ENCODE peak calls at places on chromosomes 1 and 21, in eight cellular contexts. One of them, this sample, is unnamed.

GRCh38 chr1:105686026-105686425 is 1370.4 kb upstream of the PRMT6 start:
- DNase-seq in Ammon's horn: no peak
- DNase-seq in transverse colon: no peak
- DNase-seq in stimulated activated effector memory CD8-positive, alpha-beta T cell treated with anti-CD3 and anti-CD28 coated beads, Interleukin-12 subunit alpha, Interleukin-12 subunit beta, amount 100 ng/mL, for 72 hours: no peak
- DNase-seq in natural killer cell treated with Interleukin-12 subunit alpha and Interleukin-12 subunit beta and Interleukin-15 and Interleukin-18, amount 100 ng/mL, for 72 hours: no peak
- DNase-seq in astrocyte of the spinal cord: no peak
- DNase-seq in posterior vena cava: no peak
- DNase-seq in epithelial cell of prostate: no peak
- DNase-seq in this sample: no peak

GRCh38 chr21:45073301-45074047 is 906 bp upstream of the ADARB1 start:
- DNase-seq in Ammon's horn: no peak
- DNase-seq in transverse colon: peak
- DNase-seq in stimulated activated effector memory CD8-positive, alpha-beta T cell treated with anti-CD3 and anti-CD28 coated beads, Interleukin-12 subunit alpha, Interleukin-12 subunit beta, amount 100 ng/mL, for 72 hours: no peak
- DNase-seq in natural killer cell treated with Interleukin-12 subunit alpha and Interleukin-12 subunit beta and Interleukin-15 and Interleukin-18, amount 100 ng/mL, for 72 hours: no peak
- DNase-seq in astrocyte of the spinal cord: no peak
- DNase-seq in posterior vena cava: no peak
- DNase-seq in epithelial cell of prostate: no peak
- DNase-seq in this sample: no peak

GRCh38 chr1:53111073-53111556 is 31.3 kb downstream of the SLC1A7 start:
- DNase-seq in Ammon's horn: no peak
- DNase-seq in transverse colon: peak
- DNase-seq in stimulated activated effector memory CD8-positive, alpha-beta T cell treated with anti-CD3 and anti-CD28 coated beads, Interleukin-12 subunit alpha, Interleukin-12 subunit beta, amount 100 ng/mL, for 72 hours: no peak
- DNase-seq in natural killer cell treated with Interleukin-12 subunit alpha and Interleukin-12 subunit beta and Interleukin-15 and Interleukin-18, amount 100 ng/mL, for 72 hours: no peak
- DNase-seq in astrocyte of the spinal cord: no peak
- DNase-seq in posterior vena cava: no peak
- DNase-seq in epithelial cell of prostate: no peak
- DNase-seq in this sample: no peak

GRCh38 chr21:15964181-15964855 is 234.5 kb downstream of the USP25 start:
- DNase-seq in Ammon's horn: no peak
- DNase-seq in transverse colon: no peak
- DNase-seq in stimulated activated effector memory CD8-positive, alpha-beta T cell treated with anti-CD3 and anti-CD28 coated beads, Interleukin-12 subunit alpha, Interleukin-12 subunit beta, amount 100 ng/mL, for 72 hours: no peak
- DNase-seq in natural killer cell treated with Interleukin-12 subunit alpha and Interleukin-12 subunit beta and Interleukin-15 and Interleukin-18, amount 100 ng/mL, for 72 hours: no peak
- DNase-seq in astrocyte of the spinal cord: peak
- DNase-seq in posterior vena cava: no peak
- DNase-seq in epithelial cell of prostate: peak
- DNase-seq in this sample: no peak

GRCh38 chr1:85278853-85279314 is 2.5 kb upstream of the BCL10 start:
- DNase-seq in Ammon's horn: peak
- DNase-seq in transverse colon: peak
- DNase-seq in stimulated activated effector memory CD8-positive, alpha-beta T cell treated with anti-CD3 and anti-CD28 coated beads, Interleukin-12 subunit alpha, Interleukin-12 subunit beta, amount 100 ng/mL, for 72 hours: no peak
- DNase-seq in natural killer cell treated with Interleukin-12 subunit alpha and Interleukin-12 subunit beta and Interleukin-15 and Interleukin-18, amount 100 ng/mL, for 72 hours: no peak
- DNase-seq in astrocyte of the spinal cord: peak
- DNase-seq in posterior vena cava: no peak
- DNase-seq in epithelial cell of prostate: peak
- DNase-seq in this sample: peak

GRCh38 chr1:227920426-227920825 is 27.3 kb downstream of the WNT9A start:
- DNase-seq in Ammon's horn: no peak
- DNase-seq in transverse colon: no peak
- DNase-seq in stimulated activated effector memory CD8-positive, alpha-beta T cell treated with anti-CD3 and anti-CD28 coated beads, Interleukin-12 subunit alpha, Interleukin-12 subunit beta, amount 100 ng/mL, for 72 hours: no peak
- DNase-seq in natural killer cell treated with Interleukin-12 subunit alpha and Interleukin-12 subunit beta and Interleukin-15 and Interleukin-18, amount 100 ng/mL, for 72 hours: no peak
- DNase-seq in astrocyte of the spinal cord: no peak
- DNase-seq in posterior vena cava: no peak
- DNase-seq in epithelial cell of prostate: no peak
- DNase-seq in this sample: no peak

GRCh38 chr1:26254404-26254803 is 20.4 kb downstream of the CEP85 start:
- DNase-seq in Ammon's horn: no peak
- DNase-seq in transverse colon: no peak
- DNase-seq in stimulated activated effector memory CD8-positive, alpha-beta T cell treated with anti-CD3 and anti-CD28 coated beads, Interleukin-12 subunit alpha, Interleukin-12 subunit beta, amount 100 ng/mL, for 72 hours: no peak
- DNase-seq in natural killer cell treated with Interleukin-12 subunit alpha and Interleukin-12 subunit beta and Interleukin-15 and Interleukin-18, amount 100 ng/mL, for 72 hours: no peak
- DNase-seq in astrocyte of the spinal cord: no peak
- DNase-seq in posterior vena cava: no peak
- DNase-seq in epithelial cell of prostate: no peak
- DNase-seq in this sample: no peak

GRCh38 chr1:201540846-201541735 is 2.2 kb downstream of the NAV1 start:
- DNase-seq in Ammon's horn: no peak
- DNase-seq in transverse colon: no peak
- DNase-seq in stimulated activated effector memory CD8-positive, alpha-beta T cell treated with anti-CD3 and anti-CD28 coated beads, Interleukin-12 subunit alpha, Interleukin-12 subunit beta, amount 100 ng/mL, for 72 hours: no peak
- DNase-seq in natural killer cell treated with Interleukin-12 subunit alpha and Interleukin-12 subunit beta and Interleukin-15 and Interleukin-18, amount 100 ng/mL, for 72 hours: no peak
- DNase-seq in astrocyte of the spinal cord: no peak
- DNase-seq in posterior vena cava: no peak
- DNase-seq in epithelial cell of prostate: no peak
- DNase-seq in this sample: no peak

GRCh38 chr1:107076846-107077245 is 20.4 kb downstream of the PRMT6 start:
- DNase-seq in Ammon's horn: no peak
- DNase-seq in transverse colon: no peak
- DNase-seq in stimulated activated effector memory CD8-positive, alpha-beta T cell treated with anti-CD3 and anti-CD28 coated beads, Interleukin-12 subunit alpha, Interleukin-12 subunit beta, amount 100 ng/mL, for 72 hours: no peak
- DNase-seq in natural killer cell treated with Interleukin-12 subunit alpha and Interleukin-12 subunit beta and Interleukin-15 and Interleukin-18, amount 100 ng/mL, for 72 hours: no peak
- DNase-seq in astrocyte of the spinal cord: peak
- DNase-seq in posterior vena cava: no peak
- DNase-seq in epithelial cell of prostate: peak
- DNase-seq in this sample: peak

GRCh38 chr1:220529530-220529920 is 1.6 kb downstream of the MARK1 start:
- DNase-seq in Ammon's horn: no peak
- DNase-seq in transverse colon: no peak
- DNase-seq in stimulated activated effector memory CD8-positive, alpha-beta T cell treated with anti-CD3 and anti-CD28 coated beads, Interleukin-12 subunit alpha, Interleukin-12 subunit beta, amount 100 ng/mL, for 72 hours: no peak
- DNase-seq in natural killer cell treated with Interleukin-12 subunit alpha and Interleukin-12 subunit beta and Interleukin-15 and Interleukin-18, amount 100 ng/mL, for 72 hours: no peak
- DNase-seq in astrocyte of the spinal cord: no peak
- DNase-seq in posterior vena cava: no peak
- DNase-seq in epithelial cell of prostate: no peak
- DNase-seq in this sample: no peak

GRCh38 chr21:35575280-35575915 is 484.9 kb downstream of the SETD4 start:
- DNase-seq in Ammon's horn: no peak
- DNase-seq in transverse colon: no peak
- DNase-seq in stimulated activated effector memory CD8-positive, alpha-beta T cell treated with anti-CD3 and anti-CD28 coated beads, Interleukin-12 subunit alpha, Interleukin-12 subunit beta, amount 100 ng/mL, for 72 hours: no peak
- DNase-seq in natural killer cell treated with Interleukin-12 subunit alpha and Interleukin-12 subunit beta and Interleukin-15 and Interleukin-18, amount 100 ng/mL, for 72 hours: no peak
- DNase-seq in astrocyte of the spinal cord: peak
- DNase-seq in posterior vena cava: no peak
- DNase-seq in epithelial cell of prostate: no peak
- DNase-seq in this sample: peak

GRCh38 chr1:177753655-177754054 is 216.2 kb downstream of the SEC16B start:
- DNase-seq in Ammon's horn: peak
- DNase-seq in transverse colon: no peak
- DNase-seq in stimulated activated effector memory CD8-positive, alpha-beta T cell treated with anti-CD3 and anti-CD28 coated beads, Interleukin-12 subunit alpha, Interleukin-12 subunit beta, amount 100 ng/mL, for 72 hours: no peak
- DNase-seq in natural killer cell treated with Interleukin-12 subunit alpha and Interleukin-12 subunit beta and Interleukin-15 and Interleukin-18, amount 100 ng/mL, for 72 hours: no peak
- DNase-seq in astrocyte of the spinal cord: no peak
- DNase-seq in posterior vena cava: no peak
- DNase-seq in epithelial cell of prostate: no peak
- DNase-seq in this sample: no peak

GRCh38 chr1:16046865-16047264 is 3.3 kb downstream of the CLCNKB start:
- DNase-seq in Ammon's horn: no peak
- DNase-seq in transverse colon: no peak
- DNase-seq in stimulated activated effector memory CD8-positive, alpha-beta T cell treated with anti-CD3 and anti-CD28 coated beads, Interleukin-12 subunit alpha, Interleukin-12 subunit beta, amount 100 ng/mL, for 72 hours: no peak
- DNase-seq in natural killer cell treated with Interleukin-12 subunit alpha and Interleukin-12 subunit beta and Interleukin-15 and Interleukin-18, amount 100 ng/mL, for 72 hours: no peak
- DNase-seq in astrocyte of the spinal cord: no peak
- DNase-seq in posterior vena cava: no peak
- DNase-seq in epithelial cell of prostate: no peak
- DNase-seq in this sample: no peak

GRCh38 chr1:56872597-56872996 is 18.0 kb downstream of the C8A start:
- DNase-seq in Ammon's horn: no peak
- DNase-seq in transverse colon: no peak
- DNase-seq in stimulated activated effector memory CD8-positive, alpha-beta T cell treated with anti-CD3 and anti-CD28 coated beads, Interleukin-12 subunit alpha, Interleukin-12 subunit beta, amount 100 ng/mL, for 72 hours: no peak
- DNase-seq in natural killer cell treated with Interleukin-12 subunit alpha and Interleukin-12 subunit beta and Interleukin-15 and Interleukin-18, amount 100 ng/mL, for 72 hours: no peak
- DNase-seq in astrocyte of the spinal cord: peak
- DNase-seq in posterior vena cava: no peak
- DNase-seq in epithelial cell of prostate: no peak
- DNase-seq in this sample: no peak

GRCh38 chr1:217713223-217713622 is 82.1 kb downstream of the SPATA17 start:
- DNase-seq in Ammon's horn: no peak
- DNase-seq in transverse colon: no peak
- DNase-seq in stimulated activated effector memory CD8-positive, alpha-beta T cell treated with anti-CD3 and anti-CD28 coated beads, Interleukin-12 subunit alpha, Interleukin-12 subunit beta, amount 100 ng/mL, for 72 hours: no peak
- DNase-seq in natural killer cell treated with Interleukin-12 subunit alpha and Interleukin-12 subunit beta and Interleukin-15 and Interleukin-18, amount 100 ng/mL, for 72 hours: no peak
- DNase-seq in astrocyte of the spinal cord: peak
- DNase-seq in posterior vena cava: no peak
- DNase-seq in epithelial cell of prostate: no peak
- DNase-seq in this sample: no peak

GRCh38 chr1:30319765-30320580 is 403.4 kb downstream of the MATN1 start:
- DNase-seq in Ammon's horn: no peak
- DNase-seq in transverse colon: no peak
- DNase-seq in stimulated activated effector memory CD8-positive, alpha-beta T cell treated with anti-CD3 and anti-CD28 coated beads, Interleukin-12 subunit alpha, Interleukin-12 subunit beta, amount 100 ng/mL, for 72 hours: no peak
- DNase-seq in natural killer cell treated with Interleukin-12 subunit alpha and Interleukin-12 subunit beta and Interleukin-15 and Interleukin-18, amount 100 ng/mL, for 72 hours: no peak
- DNase-seq in astrocyte of the spinal cord: no peak
- DNase-seq in posterior vena cava: peak
- DNase-seq in epithelial cell of prostate: no peak
- DNase-seq in this sample: no peak

GRCh38 chr21:42080788-42081083 is 9.6 kb downstream of the UMODL1 start:
- DNase-seq in Ammon's horn: peak
- DNase-seq in transverse colon: no peak
- DNase-seq in stimulated activated effector memory CD8-positive, alpha-beta T cell treated with anti-CD3 and anti-CD28 coated beads, Interleukin-12 subunit alpha, Interleukin-12 subunit beta, amount 100 ng/mL, for 72 hours: no peak
- DNase-seq in natural killer cell treated with Interleukin-12 subunit alpha and Interleukin-12 subunit beta and Interleukin-15 and Interleukin-18, amount 100 ng/mL, for 72 hours: no peak
- DNase-seq in astrocyte of the spinal cord: peak
- DNase-seq in posterior vena cava: no peak
- DNase-seq in epithelial cell of prostate: no peak
- DNase-seq in this sample: no peak

GRCh38 chr1:152486400-152487006 is 24.1 kb upstream of the LCE5A start:
- DNase-seq in Ammon's horn: no peak
- DNase-seq in transverse colon: no peak
- DNase-seq in stimulated activated effector memory CD8-positive, alpha-beta T cell treated with anti-CD3 and anti-CD28 coated beads, Interleukin-12 subunit alpha, Interleukin-12 subunit beta, amount 100 ng/mL, for 72 hours: no peak
- DNase-seq in natural killer cell treated with Interleukin-12 subunit alpha and Interleukin-12 subunit beta and Interleukin-15 and Interleukin-18, amount 100 ng/mL, for 72 hours: no peak
- DNase-seq in astrocyte of the spinal cord: no peak
- DNase-seq in posterior vena cava: no peak
- DNase-seq in epithelial cell of prostate: no peak
- DNase-seq in this sample: no peak

GRCh38 chr1:80731241-80731894 is 1069.4 kb upstream of the ADGRL2 start:
- DNase-seq in Ammon's horn: no peak
- DNase-seq in transverse colon: no peak
- DNase-seq in stimulated activated effector memory CD8-positive, alpha-beta T cell treated with anti-CD3 and anti-CD28 coated beads, Interleukin-12 subunit alpha, Interleukin-12 subunit beta, amount 100 ng/mL, for 72 hours: no peak
- DNase-seq in natural killer cell treated with Interleukin-12 subunit alpha and Interleukin-12 subunit beta and Interleukin-15 and Interleukin-18, amount 100 ng/mL, for 72 hours: no peak
- DNase-seq in astrocyte of the spinal cord: no peak
- DNase-seq in posterior vena cava: no peak
- DNase-seq in epithelial cell of prostate: peak
- DNase-seq in this sample: no peak

GRCh38 chr1:9910080-9910424 is at the start of gene CTNNBIP1:
- DNase-seq in Ammon's horn: no peak
- DNase-seq in transverse colon: no peak
- DNase-seq in stimulated activated effector memory CD8-positive, alpha-beta T cell treated with anti-CD3 and anti-CD28 coated beads, Interleukin-12 subunit alpha, Interleukin-12 subunit beta, amount 100 ng/mL, for 72 hours: no peak
- DNase-seq in natural killer cell treated with Interleukin-12 subunit alpha and Interleukin-12 subunit beta and Interleukin-15 and Interleukin-18, amount 100 ng/mL, for 72 hours: no peak
- DNase-seq in astrocyte of the spinal cord: no peak
- DNase-seq in posterior vena cava: no peak
- DNase-seq in epithelial cell of prostate: no peak
- DNase-seq in this sample: no peak

GRCh38 chr1:19814681-19815503 is at the start of gene RNF186:
- DNase-seq in Ammon's horn: no peak
- DNase-seq in transverse colon: peak
- DNase-seq in stimulated activated effector memory CD8-positive, alpha-beta T cell treated with anti-CD3 and anti-CD28 coated beads, Interleukin-12 subunit alpha, Interleukin-12 subunit beta, amount 100 ng/mL, for 72 hours: no peak
- DNase-seq in natural killer cell treated with Interleukin-12 subunit alpha and Interleukin-12 subunit beta and Interleukin-15 and Interleukin-18, amount 100 ng/mL, for 72 hours: no peak
- DNase-seq in astrocyte of the spinal cord: no peak
- DNase-seq in posterior vena cava: peak
- DNase-seq in epithelial cell of prostate: no peak
- DNase-seq in this sample: peak

GRCh38 chr1:1361982-1362423 is 3.6 kb upstream of the MXRA8 start:
- DNase-seq in Ammon's horn: no peak
- DNase-seq in transverse colon: peak
- DNase-seq in stimulated activated effector memory CD8-positive, alpha-beta T cell treated with anti-CD3 and anti-CD28 coated beads, Interleukin-12 subunit alpha, Interleukin-12 subunit beta, amount 100 ng/mL, for 72 hours: no peak
- DNase-seq in natural killer cell treated with Interleukin-12 subunit alpha and Interleukin-12 subunit beta and Interleukin-15 and Interleukin-18, amount 100 ng/mL, for 72 hours: no peak
- DNase-seq in astrocyte of the spinal cord: peak
- DNase-seq in posterior vena cava: no peak
- DNase-seq in epithelial cell of prostate: no peak
- DNase-seq in this sample: peak

GRCh38 chr1:226990133-226990716 is 50.1 kb downstream of the COQ8A start:
- DNase-seq in Ammon's horn: no peak
- DNase-seq in transverse colon: peak
- DNase-seq in stimulated activated effector memory CD8-positive, alpha-beta T cell treated with anti-CD3 and anti-CD28 coated beads, Interleukin-12 subunit alpha, Interleukin-12 subunit beta, amount 100 ng/mL, for 72 hours: peak
- DNase-seq in natural killer cell treated with Interleukin-12 subunit alpha and Interleukin-12 subunit beta and Interleukin-15 and Interleukin-18, amount 100 ng/mL, for 72 hours: no peak
- DNase-seq in astrocyte of the spinal cord: no peak
- DNase-seq in posterior vena cava: peak
- DNase-seq in epithelial cell of prostate: no peak
- DNase-seq in this sample: no peak

GRCh38 chr1:2091611-2092604 is 41.7 kb downstream of the PRKCZ start:
- DNase-seq in Ammon's horn: peak
- DNase-seq in transverse colon: peak
- DNase-seq in stimulated activated effector memory CD8-positive, alpha-beta T cell treated with anti-CD3 and anti-CD28 coated beads, Interleukin-12 subunit alpha, Interleukin-12 subunit beta, amount 100 ng/mL, for 72 hours: peak
- DNase-seq in natural killer cell treated with Interleukin-12 subunit alpha and Interleukin-12 subunit beta and Interleukin-15 and Interleukin-18, amount 100 ng/mL, for 72 hours: no peak
- DNase-seq in astrocyte of the spinal cord: peak
- DNase-seq in posterior vena cava: no peak
- DNase-seq in epithelial cell of prostate: no peak
- DNase-seq in this sample: no peak

GRCh38 chr1:29550119-29550841 is 314.0 kb downstream of the PTPRU start:
- DNase-seq in Ammon's horn: no peak
- DNase-seq in transverse colon: no peak
- DNase-seq in stimulated activated effector memory CD8-positive, alpha-beta T cell treated with anti-CD3 and anti-CD28 coated beads, Interleukin-12 subunit alpha, Interleukin-12 subunit beta, amount 100 ng/mL, for 72 hours: no peak
- DNase-seq in natural killer cell treated with Interleukin-12 subunit alpha and Interleukin-12 subunit beta and Interleukin-15 and Interleukin-18, amount 100 ng/mL, for 72 hours: no peak
- DNase-seq in astrocyte of the spinal cord: no peak
- DNase-seq in posterior vena cava: peak
- DNase-seq in epithelial cell of prostate: no peak
- DNase-seq in this sample: no peak

GRCh38 chr1:12386130-12386529 is 156.3 kb downstream of the VPS13D start:
- DNase-seq in Ammon's horn: no peak
- DNase-seq in transverse colon: no peak
- DNase-seq in stimulated activated effector memory CD8-positive, alpha-beta T cell treated with anti-CD3 and anti-CD28 coated beads, Interleukin-12 subunit alpha, Interleukin-12 subunit beta, amount 100 ng/mL, for 72 hours: no peak
- DNase-seq in natural killer cell treated with Interleukin-12 subunit alpha and Interleukin-12 subunit beta and Interleukin-15 and Interleukin-18, amount 100 ng/mL, for 72 hours: no peak
- DNase-seq in astrocyte of the spinal cord: no peak
- DNase-seq in posterior vena cava: no peak
- DNase-seq in epithelial cell of prostate: peak
- DNase-seq in this sample: peak

This sample was measured in kidney glomerular epithelial cell.